ENCODE peak calls at places on chromosomes 7 and 10, in seven cellular contexts. D is iPS DF 6.9, T is body of pancreas, I is upper lobe of right lung, A is uterus, Y is sigmoid colon, B is stomach. Z is an unnamed sample. For H3K9me3, the result is how much of the 10 kb centered on the place peaks cover.

GRCh38 chr10:124266468-124267230 is 152.1 kb downstream of the OAT start:
- DNase-seq in D (no peak), T (no peak), I (peak), A (no peak), Y (no peak), B (no peak), Z (no peak)

GRCh38 chr7:6571160-6571779 is 6.0 kb upstream of the ZDHHC4 start:
- DNase-seq in D (no peak), T (no peak), I (no peak), A (no peak), Y (no peak), B (no peak), Z (no peak)

GRCh38 chr7:105940111-105940510 is 23.0 kb upstream of the CDHR3 start:
- DNase-seq in D (no peak), T (no peak), I (no peak), A (no peak), Y (no peak), B (no peak), Z (no peak)

GRCh38 chr10:50580260-50580891 is 43.4 kb downstream of the SGMS1 start:
- DNase-seq in D (no peak), T (no peak), I (no peak), A (no peak), Y (no peak), B (no peak), Z (no peak)

GRCh38 chr7:114419441-114420107 is 5.0 kb downstream of the FOXP2 start:
- DNase-seq in D (no peak), T (no peak), I (no peak), A (no peak), Y (no peak), B (no peak), Z (no peak)

GRCh38 chr10:113222207-113222606 is 272.2 kb downstream of the TCF7L2 start:
- DNase-seq in D (no peak), T (no peak), I (no peak), A (no peak), Y (no peak), B (no peak), Z (no peak)

GRCh38 chr7:76318488-76319353 is 16.2 kb downstream of the HSPB1 start:
- DNase-seq in D (no peak), T (peak), I (peak), A (peak), Y (peak), B (peak), Z (peak)

GRCh38 chr10:89414146-89414878 is at the start of gene IFIT5:
- DNase-seq in D (peak), T (peak), I (peak), A (peak), Y (peak), B (peak), Z (peak)

GRCh38 chr7:80133361-80134104 is 1.1 kb upstream of the GNAI1 start:
- DNase-seq in D (no peak), T (peak), I (no peak), A (no peak), Y (no peak), B (no peak), Z (no peak)

GRCh38 chr7:69395072-69395714 is 203.1 kb upstream of the AUTS2 start:
- DNase-seq in D (no peak), T (peak), I (no peak), A (peak), Y (no peak), B (no peak), Z (no peak)

GRCh38 chr7:40507166-40507565 is 372.4 kb downstream of the SUGCT start:
- DNase-seq in D (peak), T (no peak), I (no peak), A (no peak), Y (no peak), B (no peak), Z (no peak)

GRCh38 chr7:134463751-134464150 is 4.9 kb upstream of the AKR1B1 start:
- DNase-seq in D (no peak), T (no peak), I (no peak), A (no peak), Y (no peak), B (no peak), Z (no peak)

GRCh38 chr7:33854178-33854577 is 51.2 kb upstream of the BMPER start:
- DNase-seq in D (no peak), T (no peak), I (no peak), A (no peak), Y (no peak), B (no peak), Z (no peak)

GRCh38 chr10:115956225-115957009 is 316.6 kb downstream of the GFRA1 start:
- DNase-seq in D (no peak), T (no peak), I (no peak), A (no peak), Y (no peak), B (no peak), Z (no peak)

GRCh38 chr7:130844811-130845580 is 111.0 kb upstream of the KLF14 start:
- DNase-seq in D (no peak), T (no peak), I (no peak), A (no peak), Y (no peak), B (no peak), Z (no peak)

GRCh38 chr7:106893591-106893990 is 28.5 kb downstream of the PIK3CG start:
- DNase-seq in D (no peak), T (no peak), I (no peak), A (no peak), Y (no peak), B (no peak), Z (no peak)

GRCh38 chr7:13028036-13028730 is 340.8 kb downstream of the ARL4A start:
- DNase-seq in D (no peak), T (no peak), I (no peak), A (no peak), Y (no peak), B (no peak), Z (no peak)

GRCh38 chr10:97744405-97745035 is 7.6 kb downstream of the ZFYVE27 start:
- DNase-seq in D (no peak), T (no peak), I (no peak), A (no peak), Y (peak), B (no peak), Z (no peak)

GRCh38 chr10:129342385-129342784 is 124.7 kb upstream of the MGMT start:
- DNase-seq in D (no peak), T (no peak), I (no peak), A (no peak), Y (no peak), B (no peak), Z (no peak)

DNA sequence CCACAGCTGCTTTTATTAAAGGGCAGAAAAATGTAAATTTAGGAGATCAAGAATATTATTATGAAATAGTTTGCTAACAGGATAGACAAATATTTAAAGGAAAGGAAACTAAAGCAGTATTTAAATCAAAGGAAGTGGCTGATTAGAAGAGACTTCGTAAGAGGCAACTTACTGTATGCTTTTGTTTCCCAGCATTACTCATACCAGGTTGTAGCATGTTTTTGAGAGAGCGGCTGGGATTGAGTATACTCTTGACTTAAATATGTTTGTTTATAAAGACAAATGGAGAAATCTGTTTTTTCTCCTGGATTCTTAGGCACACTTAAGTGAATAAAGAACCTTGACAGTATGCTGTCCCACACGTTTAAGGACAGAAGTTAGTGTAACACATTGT is 293.7 kb downstream of the ZNF248 start:
- DNase-seq in D (no peak), T (no peak), I (no peak), A (no peak), Y (no peak), B (no peak), Z (no peak)
- H3K9me3 ChIP-seq in D (under half), T (under half), I (under half), A (under half), Y (under half), B (under half), Z (under half)

GRCh38 chr10:30823651-30824050 is 194.1 kb upstream of the LYZL2 start:
- DNase-seq in D (no peak), T (no peak), I (peak), A (no peak), Y (peak), B (no peak), Z (no peak)
- H3K9me3 ChIP-seq in D (under half), T (under half), I (under half), A (under half), Y (under half), B (under half), Z (under half)

GRCh38 chr7:158312789-158313188 is 274.8 kb downstream of the PTPRN2 start:
- DNase-seq in D (no peak), T (no peak), I (no peak), A (no peak), Y (no peak), B (no peak), Z (no peak)

GRCh38 chr7:158313931-158314330 is 273.7 kb downstream of the PTPRN2 start:
- DNase-seq in D (no peak), T (no peak), I (no peak), A (no peak), Y (no peak), B (no peak), Z (no peak)

GRCh38 chr7:158311791-158312190 is 275.8 kb downstream of the PTPRN2 start:
- DNase-seq in D (no peak), T (no peak), I (no peak), A (no peak), Y (no peak), B (no peak), Z (no peak)

GRCh38 chr7:158309844-158310763 is 277.5 kb downstream of the PTPRN2 start:
- DNase-seq in D (no peak), T (no peak), I (no peak), A (no peak), Y (no peak), B (no peak), Z (no peak)

DNA sequence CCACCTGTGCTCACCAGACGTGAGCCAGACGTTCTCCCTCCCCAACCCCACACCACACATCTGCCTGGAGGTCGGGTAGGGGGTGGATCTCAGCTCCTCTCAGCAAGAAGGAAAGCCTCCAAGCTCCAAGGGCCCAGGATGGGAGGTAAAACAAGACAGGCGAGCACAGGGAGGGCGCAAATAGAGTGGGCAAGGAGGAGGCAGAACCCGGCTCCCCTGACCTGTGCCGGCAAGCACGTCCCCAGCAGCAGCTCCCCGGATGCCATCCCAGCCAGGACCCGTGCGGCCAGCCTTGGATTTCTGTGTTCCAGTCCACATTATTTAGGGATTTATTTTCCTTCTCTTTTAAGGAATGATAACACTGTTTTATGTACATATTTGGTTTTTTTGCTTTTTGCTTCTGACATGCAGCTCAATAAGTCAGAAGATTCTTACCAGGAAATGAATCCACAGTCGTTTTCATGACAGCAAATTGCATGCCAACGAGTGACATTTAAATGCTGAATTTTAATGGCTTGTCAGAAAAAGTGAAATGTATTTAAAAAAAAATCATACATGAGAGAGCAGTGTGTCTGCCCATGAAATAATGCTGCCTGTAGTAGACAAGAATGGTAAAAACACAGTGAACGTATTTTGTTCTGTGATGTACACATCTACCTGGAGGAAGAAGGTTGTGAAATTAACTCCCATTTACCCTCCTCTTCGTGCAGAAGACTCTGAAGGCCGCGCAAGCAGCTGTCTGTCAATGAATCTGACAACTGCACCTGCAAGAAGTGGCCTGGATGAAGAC is 276.5 kb downstream of the PTPRN2 start:
- DNase-seq in D (no peak), T (no peak), I (no peak), A (no peak), Y (no peak), B (no peak), Z (no peak)
- H3K9me3 ChIP-seq in D (under half), T (under half), I (under half), A (under half), Y (under half), B (under half), Z (under half)

DNA sequence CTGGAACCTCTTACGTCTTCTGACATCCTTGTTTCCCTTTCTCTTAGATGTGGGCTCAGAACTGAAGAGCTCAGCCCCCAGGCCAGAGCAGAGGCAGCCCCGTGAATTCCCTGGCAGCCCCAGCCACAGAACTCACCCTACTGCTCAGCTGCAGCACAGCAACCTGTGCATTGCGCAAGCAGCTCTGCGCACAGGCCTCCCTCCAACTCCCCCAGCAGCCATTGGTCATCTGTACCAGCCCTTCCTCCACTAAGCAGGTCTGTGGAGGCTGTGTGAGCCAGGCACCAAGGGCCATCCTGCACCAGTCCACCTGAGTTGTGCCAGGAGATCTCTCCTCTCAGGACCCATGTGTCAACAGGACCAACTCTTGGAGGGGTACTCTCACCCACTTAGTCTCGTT is 54.5 kb downstream of the ZNF33B start:
- DNase-seq in D (no peak), T (no peak), I (no peak), A (no peak), Y (no peak), B (no peak), Z (no peak)
- H3K9me3 ChIP-seq in D (under half), T (under half), I (under half), A (under half), Y (under half), B (half or more), Z (under half)

DNA sequence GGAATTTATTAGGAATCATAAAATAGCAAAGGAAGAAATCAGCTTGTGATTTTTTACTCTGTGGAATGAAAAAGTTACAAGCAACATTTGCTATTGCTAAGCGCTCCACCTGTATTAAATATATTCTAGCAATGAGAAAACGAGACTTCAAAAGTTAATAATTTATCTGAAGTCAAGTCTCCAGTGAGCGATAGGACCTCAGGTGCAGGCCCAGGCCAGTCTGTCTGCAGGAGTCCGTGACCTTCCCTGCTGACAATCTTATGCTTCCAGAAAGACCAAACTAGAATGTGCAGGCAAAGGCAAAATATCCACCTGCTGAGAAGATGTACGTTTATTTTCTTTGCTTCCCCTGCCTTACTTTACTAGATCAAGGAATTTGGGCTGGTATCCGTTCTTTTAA is 22.7 kb downstream of the MRC1 start:
- DNase-seq in D (no peak), T (peak), I (no peak), A (no peak), Y (no peak), B (no peak), Z (no peak)
- H3K9me3 ChIP-seq in D (under half), T (under half), I (under half), A (under half), Y (under half), B (under half), Z (under half)